ENCODE peak calls at places on chromosome 7, in four cellular contexts. K, Y, W and S are unnamed samples.

GRCh38 chr7:115662120-115662519 is 368.4 kb downstream of the TFEC start:
- DNase-seq in K (peak; percentile 19), Y (no peak), W (no peak), S (peak; percentile 29)

GRCh38 chr7:77655361-77655760 is 40.9 kb upstream of the RSBN1L start:
- DNase-seq in K (no peak), Y (no peak), W (no peak), S (no peak)

GRCh38 chr7:158856883-158857668 is 718 bp downstream of the DYNC2I1 start:
- DNase-seq in K (no peak), Y (no peak), W (no peak), S (no peak)

GRCh38 chr7:44045226-44046014 is 918 bp downstream of the DBNL start:
- DNase-seq in K (no peak), Y (no peak), W (no peak), S (no peak)

GRCh38 chr7:96169439-96169838 is 152.5 kb downstream of the SLC25A13 start:
- DNase-seq in K (peak; percentile 39), Y (no peak), W (no peak), S (no peak)

GRCh38 chr7:142859411-142859810 is 4.5 kb downstream of the EPHB6 start:
- DNase-seq in K (no peak), Y (no peak), W (no peak), S (no peak)

GRCh38 chr7:3998060-3998459 is 684.0 kb upstream of the FOXK1 start:
- DNase-seq in K (no peak), Y (no peak), W (no peak), S (peak; percentile 6)

GRCh38 chr7:23222439-23223045 is 24.0 kb upstream of the GPNMB start:
- DNase-seq in K (no peak), Y (no peak), W (no peak), S (no peak)

GRCh38 chr7:20208651-20209307 is 8.4 kb downstream of the MACC1 start:
- DNase-seq in K (no peak), Y (no peak), W (no peak), S (no peak)

GRCh38 chr7:12594122-12594897 is 23.8 kb downstream of the SCIN start:
- DNase-seq in K (peak; percentile 6), Y (no peak), W (no peak), S (no peak)

GRCh38 chr7:106345421-106346166 is 60.8 kb upstream of the NAMPT start:
- DNase-seq in K (peak; percentile 58), Y (no peak), W (no peak), S (peak; percentile 49)

GRCh38 chr7:150801946-150802771 is 1.6 kb downstream of the TMEM176A start:
- DNase-seq in K (no peak), Y (no peak), W (no peak), S (no peak)

GRCh38 chr7:151752816-151753600 is 123.9 kb downstream of the PRKAG2 start:
- DNase-seq in K (peak; percentile 40), Y (no peak), W (no peak), S (no peak)

GRCh38 chr7:64618785-64619456 is 47.0 kb upstream of the ZNF107 start:
- DNase-seq in K (peak; percentile 38), Y (no peak), W (peak; percentile 48), S (peak; percentile 5)

GRCh38 chr7:138449580-138449979 is 10.5 kb upstream of the TRIM24 start:
- DNase-seq in K (no peak), Y (no peak), W (peak; percentile 27), S (no peak)

GRCh38 chr7:3696113-3696512 is 395.1 kb downstream of the SDK1 start:
- DNase-seq in K (no peak), Y (no peak), W (no peak), S (no peak)

GRCh38 chr7:42014625-42015412 is 222.2 kb downstream of the GLI3 start:
- DNase-seq in K (peak; percentile 26), Y (no peak), W (peak; percentile 40), S (no peak)